ENCODE peak calls at places on chromosomes 2 and 18, in six cellular contexts. D is pancreas, T is H7, B is neural progenitor cell, C is neuronal stem cell, O is fibroblast of the aortic adventitia. Q is an unnamed sample.

GRCh38 chr2:219542931-219543595 is 546 bp downstream of the CHPF start:
- DNase-seq in D (no peak), T (peak; percentile 85), B (peak; percentile 74), C (no peak), O (peak; percentile 25), Q (peak; percentile 42)

GRCh38 chr2:82172483-82172882 is 1867.9 kb upstream of the LRRTM1 start:
- DNase-seq in D (no peak), T (no peak), B (no peak), C (no peak), O (no peak), Q (no peak)

GRCh38 chr2:5594288-5594687 is 97.9 kb upstream of the SOX11 start:
- DNase-seq in D (no peak), T (no peak), B (no peak), C (no peak), O (no peak), Q (no peak)

GRCh38 chr2:168434164-168434563 is 21.9 kb upstream of the CERS6 start:
- DNase-seq in D (peak; percentile 56), T (no peak), B (no peak), C (no peak), O (peak; percentile 18), Q (no peak)

GRCh38 chr18:55100817-55101457 is 141.7 kb upstream of the CCDC68 start:
- DNase-seq in D (no peak), T (no peak), B (no peak), C (no peak), O (peak; percentile 6), Q (no peak)

GRCh38 chr2:174120346-174120745 is 128.0 kb downstream of the OLA1 start:
- DNase-seq in D (no peak), T (no peak), B (no peak), C (no peak), O (peak; percentile 8), Q (no peak)

GRCh38 chr2:153101187-153101586 is 377.4 kb downstream of the RPRM start:
- DNase-seq in D (no peak), T (no peak), B (no peak), C (no peak), O (no peak), Q (no peak)

GRCh38 chr2:173159794-173160463 is 84.3 kb downstream of the MAP3K20 start:
- DNase-seq in D (peak; percentile 44), T (peak; percentile 26), B (peak; percentile 27), C (peak; percentile 8), O (peak; percentile 99), Q (peak; percentile 87)

GRCh38 chr2:162929571-162929970 is 91.0 kb upstream of the KCNH7 start:
- DNase-seq in D (no peak), T (no peak), B (no peak), C (no peak), O (no peak), Q (no peak)

GRCh38 chr18:22045221-22045918 is 124.0 kb upstream of the GATA6 start:
- DNase-seq in D (peak; percentile 38), T (no peak), B (no peak), C (no peak), O (no peak), Q (no peak)

GRCh38 chr2:667332-668000 is 9.7 kb downstream of the TMEM18 start:
- DNase-seq in D (no peak), T (peak; percentile 75), B (no peak), C (no peak), O (peak; percentile 80), Q (no peak)

GRCh38 chr18:55096261-55097026 is 137.2 kb upstream of the CCDC68 start:
- DNase-seq in D (no peak), T (peak; percentile 31), B (peak; percentile 69), C (peak; percentile 12), O (peak; percentile 69), Q (peak; percentile 44)

GRCh38 chr2:17035010-17035409 is 369.4 kb upstream of the CYRIA start:
- DNase-seq in D (no peak), T (no peak), B (no peak), C (no peak), O (no peak), Q (no peak)

GRCh38 chr2:25833566-25833965 is 44.7 kb downstream of the ASXL2 start:
- DNase-seq in D (no peak), T (no peak), B (no peak), C (no peak), O (no peak), Q (no peak)

GRCh38 chr2:143937563-143938346 is 582.2 kb downstream of the ZEB2 start:
- DNase-seq in D (no peak), T (peak; percentile 51), B (no peak), C (no peak), O (no peak), Q (no peak)
- H3K4me3 ChIP-seq in D (peak overlapping the region; percentile 63), T (peak overlapping the region; percentile 59), B (peak overlapping the region; percentile 47), C (peak overlapping the region; percentile 86), O (peak overlapping the region; percentile 67), Q (peak overlapping the region; percentile 68)

DNA sequence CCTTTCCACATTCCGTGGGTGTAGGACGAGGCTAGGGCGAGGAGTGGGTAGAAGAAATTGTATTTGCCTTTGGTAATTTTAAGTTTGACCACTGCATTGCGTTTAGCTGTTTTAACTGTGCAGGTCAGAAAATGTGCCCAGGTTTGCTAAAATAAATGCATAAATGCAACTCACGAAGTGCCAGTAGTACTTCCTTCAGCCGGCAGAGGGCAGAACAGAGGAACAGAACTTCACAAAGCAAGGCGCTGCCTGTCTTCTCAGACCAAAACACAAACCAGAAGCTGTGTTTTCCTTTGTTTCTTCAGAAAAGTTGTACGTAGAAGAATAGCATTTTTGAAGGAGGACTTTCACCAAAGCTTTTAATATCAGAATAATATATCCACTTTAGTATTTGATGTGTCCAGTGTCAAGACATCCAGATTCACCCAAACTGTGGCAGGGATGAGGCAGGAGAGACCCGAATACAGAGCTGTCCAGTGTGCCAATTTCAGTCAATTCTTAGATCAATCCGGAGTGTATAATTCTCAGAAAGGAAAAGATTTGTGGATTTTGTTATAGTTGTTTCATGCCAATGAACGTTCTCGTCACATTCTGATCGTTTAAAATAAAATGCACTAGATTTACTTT is 348.6 kb downstream of the DLGAP1 start:
- DNase-seq in D (peak; percentile 55), T (peak; percentile 49), B (peak; percentile 85), C (peak; percentile 84), O (peak; percentile 82), Q (peak; percentile 29)
- H3K4me3 ChIP-seq in D (no peak overlapping the region), T (no peak overlapping the region), B (peak overlapping the region; percentile 26), C (no peak overlapping the region), O (peak overlapping the region; percentile 43), Q (peak overlapping the region; percentile 8)

DNA sequence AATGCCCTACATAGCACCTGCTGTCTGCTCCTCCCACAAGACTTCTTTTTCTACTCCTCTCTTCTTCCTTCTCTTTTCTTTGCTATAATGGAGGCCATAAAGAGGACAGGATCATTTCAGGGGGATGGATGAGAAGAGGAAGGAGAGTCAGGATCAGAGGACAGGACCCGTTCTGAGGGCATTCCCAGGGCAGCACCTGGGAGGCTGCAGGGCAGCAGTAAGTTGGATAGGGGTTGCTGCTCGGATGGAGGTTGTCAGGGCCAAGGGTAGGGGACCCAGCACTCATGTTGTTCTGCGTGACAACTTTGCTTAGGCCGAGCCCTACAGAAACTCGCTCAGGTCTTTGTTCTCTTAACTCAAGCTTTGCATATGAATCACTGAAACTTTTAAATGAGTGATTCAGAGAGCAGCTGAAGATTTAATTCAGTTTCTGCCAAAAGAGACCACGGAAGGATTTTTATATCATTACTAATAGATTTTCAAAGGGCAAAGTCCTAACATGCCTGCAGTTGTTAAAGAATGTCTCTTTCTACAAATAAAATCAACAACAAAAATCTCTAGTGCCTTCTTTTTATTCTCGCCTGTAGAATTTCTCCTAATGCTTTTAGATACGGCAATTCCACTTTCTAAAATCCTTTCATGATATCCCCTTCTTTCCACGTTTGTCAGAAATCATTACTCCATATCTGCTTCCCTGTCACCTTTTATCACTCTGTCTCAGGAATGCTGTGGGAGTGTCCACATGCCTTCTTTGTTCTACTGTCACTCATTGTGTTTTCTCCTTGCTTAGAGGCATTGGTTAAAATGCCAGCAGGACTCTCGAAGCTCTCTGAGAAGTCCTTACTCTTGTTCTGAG is 11.1 kb upstream of the GALNT5 start:
- DNase-seq in D (no peak), T (no peak), B (peak; percentile 64), C (peak; percentile 37), O (peak; percentile 93), Q (no peak)
- H3K4me3 ChIP-seq in D (no peak overlapping the region), T (no peak overlapping the region), B (no peak overlapping the region), C (no peak overlapping the region), O (no peak overlapping the region), Q (no peak overlapping the region)

DNA sequence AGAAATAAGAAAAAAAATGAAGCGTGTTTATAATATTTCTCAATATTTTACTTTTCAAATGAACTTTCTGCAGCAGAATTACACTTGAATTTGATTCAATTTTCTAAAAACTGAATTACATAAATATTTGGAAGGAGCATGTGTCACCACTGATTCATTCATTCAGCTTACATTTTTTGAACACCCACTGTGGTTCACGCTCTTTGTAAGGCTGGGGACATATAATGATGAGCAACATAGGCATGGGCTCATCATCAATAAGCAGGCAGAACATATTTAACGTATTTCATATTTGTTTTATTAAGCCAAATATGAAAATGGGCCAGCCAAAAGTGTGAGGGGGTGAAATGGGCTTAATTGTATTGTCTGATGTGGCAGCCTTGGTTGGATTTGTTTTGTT is 209.1 kb downstream of the CTNNA2 start:
- DNase-seq in D (no peak), T (no peak), B (no peak), C (no peak), O (no peak), Q (no peak)
- H3K4me3 ChIP-seq in D (no peak overlapping the region), T (no peak overlapping the region), B (no peak overlapping the region), C (no peak overlapping the region), O (no peak overlapping the region), Q (no peak overlapping the region)

DNA sequence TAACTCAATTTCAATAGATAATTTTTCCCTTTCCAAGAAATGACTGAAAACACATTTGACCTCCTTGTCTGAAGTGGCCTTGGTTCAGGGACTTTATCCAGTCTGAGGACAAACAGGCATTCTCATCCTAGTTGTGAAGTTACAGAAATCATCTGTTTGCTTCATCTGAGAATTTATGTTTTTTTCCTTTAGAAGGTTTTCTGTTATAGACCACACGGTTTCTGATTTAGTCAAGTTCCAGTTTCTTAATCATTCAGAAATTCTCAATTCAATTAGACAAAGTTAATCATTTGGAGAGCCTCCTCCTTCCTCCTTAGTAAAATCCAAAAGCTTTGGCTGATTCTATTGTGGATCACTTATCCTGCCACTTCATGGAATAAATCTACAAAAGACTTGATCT is 60.9 kb downstream of the ICOS start:
- DNase-seq in D (no peak), T (no peak), B (no peak), C (no peak), O (no peak), Q (no peak)
- H3K4me3 ChIP-seq in D (no peak overlapping the region), T (no peak overlapping the region), B (no peak overlapping the region), C (no peak overlapping the region), O (no peak overlapping the region), Q (no peak overlapping the region)

DNA sequence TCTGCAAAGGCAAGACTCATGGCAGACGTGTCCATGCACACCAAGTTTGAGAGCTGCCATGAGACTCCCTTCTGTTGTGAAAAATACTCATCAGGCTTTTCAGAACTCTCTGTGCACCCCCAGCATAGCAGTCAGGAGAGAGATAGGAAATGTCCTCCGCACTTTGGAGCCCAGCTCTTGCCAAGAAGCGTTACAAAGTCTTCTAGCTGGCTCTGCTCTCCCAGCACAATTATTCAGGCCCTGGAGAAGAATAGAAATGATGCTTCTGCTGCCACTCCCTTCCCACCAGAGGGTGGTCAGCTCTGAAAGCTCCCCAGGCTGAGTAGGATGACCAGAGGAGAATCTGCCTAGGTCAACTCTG is 594.4 kb upstream of the ID2 start:
- DNase-seq in D (no peak), T (no peak), B (no peak), C (no peak), O (peak; percentile 82), Q (no peak)
- H3K4me3 ChIP-seq in D (no peak overlapping the region), T (no peak overlapping the region), B (no peak overlapping the region), C (no peak overlapping the region), O (no peak overlapping the region), Q (no peak overlapping the region)